ENCODE peak calls at places on chromosomes 5 and 9, in five cellular contexts. P, I, X, M and Y are unnamed samples.

GRCh38 chr9:34400275-34400674 is 23.6 kb upstream of the MYORG start:
- DNase-seq in P (no peak), I (no peak), X (no peak), M (no peak), Y (no peak)

GRCh38 chr9:91193658-91194391 is 167.9 kb downstream of the AUH start:
- DNase-seq in P (peak), I (peak), X (peak), M (peak), Y (peak)

GRCh38 chr5:68217476-68217984 is 2.0 kb downstream of the PIK3R1 start:
- DNase-seq in P (no peak), I (no peak), X (no peak), M (peak), Y (peak)

GRCh38 chr5:15951126-15951525 is 228.5 kb downstream of the MARCHF11 start:
- DNase-seq in P (no peak), I (no peak), X (no peak), M (no peak), Y (no peak)

GRCh38 chr5:158881076-158881880 is 218.4 kb downstream of the EBF1 start:
- DNase-seq in P (no peak), I (no peak), X (no peak), M (no peak), Y (no peak)

GRCh38 chr5:39164016-39164415 is 55.3 kb downstream of the FYB1 start:
- DNase-seq in P (no peak), I (peak), X (peak), M (no peak), Y (no peak)

GRCh38 chr9:99457406-99457805 is 235.3 kb downstream of the SEC61B start:
- DNase-seq in P (no peak), I (no peak), X (no peak), M (no peak), Y (no peak)

GRCh38 chr9:98316445-98317133 is 61.1 kb upstream of the TBC1D2 start:
- DNase-seq in P (no peak), I (no peak), X (no peak), M (no peak), Y (no peak)

GRCh38 chr5:38607396-38607795 is 51.0 kb upstream of the LIFR start:
- DNase-seq in P (no peak), I (no peak), X (no peak), M (peak), Y (peak)

GRCh38 chr9:69346596-69347390 is 21.8 kb downstream of the ENTREP1 start:
- DNase-seq in P (no peak), I (no peak), X (no peak), M (peak), Y (no peak)

GRCh38 chr5:113527746-113528145 is 14.3 kb downstream of the YTHDC2 start:
- DNase-seq in P (no peak), I (no peak), X (no peak), M (no peak), Y (no peak)

GRCh38 chr9:70043689-70044449 is at the start of gene MAMDC2:
- DNase-seq in P (peak), I (no peak), X (no peak), M (peak), Y (peak)

GRCh38 chr9:126049088-126049487 is 277.5 kb upstream of the MVB12B start:
- DNase-seq in P (no peak), I (no peak), X (no peak), M (no peak), Y (no peak)

GRCh38 chr5:96256795-96257470 is 176.1 kb downstream of the PCSK1 start:
- DNase-seq in P (no peak), I (no peak), X (no peak), M (peak), Y (peak)

GRCh38 chr5:7667216-7667767 is 183.6 kb downstream of the CFAP90 start:
- DNase-seq in P (no peak), I (no peak), X (no peak), M (no peak), Y (no peak)

GRCh38 chr5:96940586-96940985 is 4.7 kb downstream of the LNPEP start:
- DNase-seq in P (no peak), I (no peak), X (no peak), M (no peak), Y (peak)

GRCh38 chr5:72937517-72938061 is 18.3 kb upstream of the FCHO2 start:
- DNase-seq in P (no peak), I (no peak), X (no peak), M (no peak), Y (no peak)

GRCh38 chr9:135363556-135363955 is 116.0 kb upstream of the PPP1R26 start:
- DNase-seq in P (no peak), I (no peak), X (no peak), M (no peak), Y (no peak)

GRCh38 chr9:86329649-86330048 is 24.6 kb downstream of the TUT7 start:
- DNase-seq in P (no peak), I (no peak), X (no peak), M (no peak), Y (no peak)

GRCh38 chr5:1508679-1509290 is 15.0 kb downstream of the LPCAT1 start:
- DNase-seq in P (no peak), I (no peak), X (no peak), M (no peak), Y (no peak)